ENCODE peak calls at places on chromosomes 1 and 21, in seven cellular contexts. M is colonic mucosa, Q is dorsolateral prefrontal cortex, X is T follicular helper cell, B is EH, E is heart right ventricle, A is anterior cingulate cortex. C is an unnamed sample.

GRCh38 chr1:82152356-82153281 is 351.9 kb downstream of the ADGRL2 start:
- DNase-seq in M (no peak), E (no peak), X (no peak), A (no peak), Q (no peak), B (no peak), C (no peak)

GRCh38 chr1:52002038-52002917 is 11.8 kb upstream of the RAB3B start:
- DNase-seq in A (peak), E (peak), X (peak), Q (peak), B (peak), M (peak), C (peak)

GRCh38 chr1:36100376-36100775 is 11.7 kb downstream of the ADPRS start:
- DNase-seq in X (no peak), E (no peak), Q (no peak), B (no peak), M (no peak), A (no peak), C (no peak)

GRCh38 chr1:1116701-1117468 is 996 bp upstream of the C1orf159 start:
- DNase-seq in B (peak), X (peak), M (peak), E (no peak), Q (no peak), A (no peak), C (no peak)

GRCh38 chr1:112537451-112537850 is 28.7 kb downstream of the WNT2B start:
- DNase-seq in B (no peak), A (no peak), X (no peak), M (no peak), E (no peak), Q (no peak), C (no peak)

GRCh38 chr1:200960236-200960947 is 63.1 kb downstream of the KIF21B start:
- DNase-seq in A (no peak), X (no peak), M (no peak), Q (no peak), E (no peak), B (no peak), C (no peak)

GRCh38 chr1:15578921-15579682 is 5.7 kb downstream of the AGMAT start:
- DNase-seq in X (no peak), Q (no peak), M (no peak), E (no peak), A (peak), B (no peak), C (peak)

GRCh38 chr1:205481279-205481617 is 23.2 kb upstream of the CDK18 start:
- DNase-seq in B (no peak), Q (no peak), X (no peak), A (no peak), E (no peak), M (no peak), C (no peak)

GRCh38 chr1:200129480-200129879 is 102.0 kb downstream of the NR5A2 start:
- DNase-seq in A (no peak), E (no peak), M (no peak), X (no peak), Q (no peak), B (no peak), C (no peak)

GRCh38 chr1:155873860-155874259 is 14.5 kb downstream of the SYT11 start:
- DNase-seq in A (no peak), B (peak), Q (peak), X (no peak), M (peak), E (no peak), C (no peak)

GRCh38 chr21:35257413-35257812 is 208.3 kb upstream of the RUNX1 start:
- DNase-seq in A (peak), Q (no peak), X (no peak), M (peak), E (peak), B (peak), C (no peak)

GRCh38 chr21:34912022-34912933 is 136.8 kb downstream of the RUNX1 start:
- DNase-seq in Q (no peak), B (peak), A (no peak), M (no peak), X (no peak), E (no peak), C (no peak)

GRCh38 chr1:84862810-84863251 is 30.2 kb downstream of the LPAR3 start:
- DNase-seq in A (no peak), M (no peak), E (no peak), Q (no peak), X (no peak), B (no peak), C (peak)

GRCh38 chr1:171280596-171280995 is 32.3 kb downstream of the FMO1 start:
- DNase-seq in B (no peak), M (no peak), X (no peak), Q (no peak), A (no peak), E (no peak), C (no peak)

GRCh38 chr1:40187399-40187798 is 26.2 kb downstream of the RLF start:
- DNase-seq in M (no peak), B (peak), X (no peak), E (no peak), Q (no peak), A (no peak), C (no peak)

C was measured in GM06990.